ENCODE peak calls at places on chromosome 7, in six cellular contexts. One of them, this sample, is unnamed.

GRCh38 chr7:157219154-157219553 is 80.4 kb downstream of the UBE3C start:
- DNase-seq in ascending aorta: no peak
- DNase-seq in mesendoderm: no peak
- DNase-seq in nephron progenitor cell: no peak
- DNase-seq in substantia nigra: no peak
- DNase-seq in H54: no peak
- DNase-seq in this sample: no peak

GRCh38 chr7:74579800-74580685 is 77.5 kb upstream of the GTF2I start:
- DNase-seq in ascending aorta: peak
- DNase-seq in mesendoderm: peak
- DNase-seq in nephron progenitor cell: no peak
- DNase-seq in substantia nigra: no peak
- DNase-seq in H54: no peak
- DNase-seq in this sample: no peak

GRCh38 chr7:15042285-15042684 is 139.7 kb upstream of the DGKB start:
- DNase-seq in ascending aorta: no peak
- DNase-seq in mesendoderm: no peak
- DNase-seq in nephron progenitor cell: no peak
- DNase-seq in substantia nigra: no peak
- DNase-seq in H54: no peak
- DNase-seq in this sample: no peak

GRCh38 chr7:150997075-150997511 is 6.3 kb downstream of the NOS3 start:
- DNase-seq in ascending aorta: no peak
- DNase-seq in mesendoderm: no peak
- DNase-seq in nephron progenitor cell: no peak
- DNase-seq in substantia nigra: no peak
- DNase-seq in H54: no peak
- DNase-seq in this sample: no peak

GRCh38 chr7:148260605-148261004 is 330.0 kb upstream of the C7orf33 start:
- DNase-seq in ascending aorta: no peak
- DNase-seq in mesendoderm: no peak
- DNase-seq in nephron progenitor cell: no peak
- DNase-seq in substantia nigra: no peak
- DNase-seq in H54: no peak
- DNase-seq in this sample: no peak

GRCh38 chr7:46932266-46932655 is 649.6 kb downstream of the TNS3 start:
- DNase-seq in ascending aorta: no peak
- DNase-seq in mesendoderm: no peak
- DNase-seq in nephron progenitor cell: no peak
- DNase-seq in substantia nigra: no peak
- DNase-seq in H54: no peak
- DNase-seq in this sample: no peak

GRCh38 chr7:158829021-158829341 is 328 bp downstream of the ESYT2 start:
- DNase-seq in ascending aorta: peak
- DNase-seq in mesendoderm: peak
- DNase-seq in nephron progenitor cell: no peak
- DNase-seq in substantia nigra: peak
- DNase-seq in H54: peak
- DNase-seq in this sample: peak

GRCh38 chr7:1432411-1433082 is 26.7 kb downstream of the MICALL2 start:
- DNase-seq in ascending aorta: peak
- DNase-seq in mesendoderm: peak
- DNase-seq in nephron progenitor cell: peak
- DNase-seq in substantia nigra: peak
- DNase-seq in H54: peak
- DNase-seq in this sample: peak

GRCh38 chr7:115133248-115133647 is 211.4 kb downstream of the MDFIC start:
- DNase-seq in ascending aorta: no peak
- DNase-seq in mesendoderm: no peak
- DNase-seq in nephron progenitor cell: no peak
- DNase-seq in substantia nigra: no peak
- DNase-seq in H54: no peak
- DNase-seq in this sample: no peak

GRCh38 chr7:152137476-152138025 is 112.1 kb downstream of the GALNT11 start:
- DNase-seq in ascending aorta: no peak
- DNase-seq in mesendoderm: no peak
- DNase-seq in nephron progenitor cell: no peak
- DNase-seq in substantia nigra: no peak
- DNase-seq in H54: no peak
- DNase-seq in this sample: no peak